ENCODE peak calls at places on chromosomes 13 and 19, in seven cellular contexts. U is uterus, J is prostate gland, E is A549, O is ovary, G is adrenal gland, S is breast epithelium. N is an unnamed sample. For H3K4me1, the result is how much of the 10 kb centered on the place peaks cover.

GRCh38 chr19:13002389-13002898 is 7.2 kb downstream of the NFIX start:
- DNase-seq in U (no peak), J (peak), S (peak), E (no peak), O (no peak), G (no peak), N (no peak)

GRCh38 chr19:18264428-18264827 is 9.8 kb downstream of the IQCN start:
- DNase-seq in U (no peak), O (peak), G (peak), J (no peak), S (no peak), E (no peak), N (no peak)

GRCh38 chr13:84605927-84606326 is 723.7 kb upstream of the SLITRK1 start:
- DNase-seq in E (no peak), U (no peak), G (no peak), S (no peak), O (no peak), J (no peak), N (no peak)

GRCh38 chr19:47124937-47125668 is 5.5 kb upstream of the SAE1 start:
- DNase-seq in O (no peak), J (no peak), E (peak), U (no peak), S (no peak), G (no peak), N (no peak)

GRCh38 chr19:36103842-36104552 is 6.9 kb upstream of the OVOL3 start:
- DNase-seq in O (no peak), E (no peak), U (no peak), J (no peak), G (no peak), S (no peak), N (no peak)

GRCh38 chr13:52414051-52414450 is 8.1 kb upstream of the THSD1 start:
- DNase-seq in E (no peak), J (no peak), O (no peak), U (no peak), G (no peak), S (no peak), N (no peak)

GRCh38 chr19:12695997-12696365 is 450 bp downstream of the FBXW9 start:
- DNase-seq in G (no peak), J (no peak), O (no peak), E (peak), U (no peak), S (no peak), N (no peak)

GRCh38 chr19:18340237-18340989 is at the start of gene PGPEP1:
- DNase-seq in S (no peak), J (peak), E (no peak), O (peak), G (peak), U (peak), N (no peak)

GRCh38 chr13:43411741-43412140 is 375.0 kb downstream of the ENOX1 start:
- DNase-seq in O (peak), E (no peak), J (no peak), G (no peak), S (no peak), U (peak), N (no peak)

GRCh38 chr13:31209819-31210209 is 10.0 kb downstream of the B3GLCT start:
- DNase-seq in E (no peak), S (no peak), O (no peak), J (no peak), G (no peak), U (no peak), N (no peak)

GRCh38 chr19:21483589-21484170 is 21.7 kb upstream of the ZNF429 start:
- DNase-seq in E (no peak), O (peak), G (peak), S (peak), J (no peak), U (peak), N (no peak)

GRCh38 chr13:106159295-106160195 is 375.9 kb downstream of the EFNB2 start:
- DNase-seq in G (no peak), U (no peak), J (no peak), O (no peak), E (no peak), S (no peak), N (no peak)

GRCh38 chr13:41064493-41064892 is 3.2 kb downstream of the WBP4 start:
- DNase-seq in E (no peak), J (no peak), O (no peak), U (no peak), S (no peak), G (no peak), N (no peak)

GRCh38 chr13:49240017-49240416 is 7.7 kb upstream of the CDADC1 start:
- DNase-seq in J (no peak), O (no peak), G (peak), U (no peak), S (no peak), E (no peak), N (no peak)

GRCh38 chr19:17339088-17339741 is 1.9 kb downstream of the GTPBP3 start:
- DNase-seq in S (no peak), O (no peak), U (no peak), J (no peak), E (no peak), G (peak), N (no peak)

GRCh38 chr13:99774644-99775043 is 196.9 kb downstream of the ZIC5 start:
- DNase-seq in G (no peak), E (no peak), S (no peak), O (no peak), U (no peak), J (peak), N (no peak)

GRCh38 chr13:25478186-25478585 is 106.4 kb downstream of the ATP8A2 start:
- DNase-seq in E (no peak), J (no peak), S (no peak), O (no peak), U (no peak), G (no peak), N (no peak)

GRCh38 chr19:10601999-10602329 is 14.9 kb upstream of the AP1M2 start:
- DNase-seq in G (no peak), O (no peak), U (no peak), S (no peak), E (no peak), J (no peak), N (no peak)

GRCh38 chr19:53333071-53333465 is 481 bp upstream of the ZNF845 start:
- DNase-seq in O (peak), G (peak), J (peak), S (peak), U (peak), E (peak), N (no peak)

GRCh38 chr13:51066091-51066831 is 44.8 kb downstream of the C13orf42 start:
- DNase-seq in S (peak), E (no peak), U (no peak), G (peak), J (no peak), O (no peak), N (no peak)

DNA sequence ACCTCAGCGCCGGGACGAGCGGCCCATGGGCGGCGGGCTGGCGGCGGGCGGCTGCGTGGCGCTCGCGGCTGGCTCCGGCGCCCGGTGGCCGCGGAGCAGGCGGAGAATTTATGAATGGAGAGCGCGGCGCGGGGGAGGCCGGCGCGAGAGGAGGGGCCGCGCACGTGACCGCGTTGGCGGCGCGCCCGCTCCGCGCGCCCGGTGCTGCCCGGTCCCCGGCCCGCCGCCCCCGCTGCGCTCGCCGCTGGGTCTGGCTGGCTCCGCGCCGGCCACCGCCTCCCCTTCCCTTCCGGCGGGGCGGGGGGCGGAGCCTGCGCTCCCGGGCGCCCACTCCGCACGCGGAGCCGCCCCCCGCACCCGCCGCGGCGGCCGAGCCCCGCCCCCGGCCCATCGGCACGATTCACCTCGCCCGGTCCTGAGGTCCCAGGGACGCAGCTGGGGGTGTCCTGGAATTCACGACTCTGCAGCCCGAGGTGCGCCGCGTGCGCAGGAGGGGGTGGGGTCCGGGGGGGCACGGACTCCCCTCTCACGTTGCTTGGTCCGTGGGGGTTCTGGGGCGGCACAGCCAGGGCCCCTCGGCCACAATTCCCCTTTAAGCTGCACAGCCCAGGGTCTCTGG is at the start of gene CBARP:
- DNase-seq in G (no peak), O (peak), S (no peak), J (peak), E (no peak), U (peak), N (no peak)
- TF ChIP-seq POLR2A in G (peak), O (no peak), S (no peak), J (no peak), E (no peak), U (no peak), N (no peak)

DNA sequence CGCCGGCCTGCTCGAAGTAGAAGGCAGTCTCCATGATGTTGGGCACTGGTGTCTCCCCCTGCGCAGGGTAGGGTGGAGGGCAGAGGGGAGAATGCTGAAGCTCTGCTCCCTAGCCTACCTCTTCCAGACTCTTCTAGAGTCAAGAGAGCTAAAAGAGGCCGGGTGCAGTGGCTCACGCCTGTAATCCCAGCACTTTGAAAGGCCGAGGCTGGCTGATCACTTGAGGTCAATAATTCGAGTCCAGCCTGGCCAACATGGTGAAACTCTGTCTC is 10.2 kb downstream of the RSPH6A start:
- DNase-seq in O (no peak), E (no peak), U (no peak), S (no peak), G (no peak), J (no peak), N (no peak)
- H3K4me3 ChIP-seq in O (no peak), E (no peak), U (no peak), S (no peak), G (no peak), J (no peak), N (no peak)

GRCh38 chr19:41974652-41975051 is 15.5 kb upstream of the RABAC1 start:
- DNase-seq in S (no peak), J (no peak), O (no peak), U (no peak), E (no peak), G (no peak), N (no peak)
- H3K4me1 ChIP-seq in S (under half), J (under half), O (under half), U (under half), E (under half), G (under half), N (under half)

GRCh38 chr19:4367781-4368127 is 24.4 kb downstream of the MPND start:
- DNase-seq in O (no peak), J (no peak), E (no peak), S (no peak), U (no peak), G (no peak), N (no peak)
- TF ChIP-seq POLR2A in O (no peak), J (no peak), E (no peak), S (no peak), U (no peak), G (no peak), N (no peak)

GRCh38 chr19:3983542-3983914 is 1.7 kb downstream of the EEF2 start:
- DNase-seq in J (no peak), E (no peak), G (no peak), U (no peak), S (peak), O (peak), N (no peak)
- H3K4me3 ChIP-seq in J (peak), E (peak), G (peak), U (peak), S (peak), O (no peak), N (peak)

GRCh38 chr19:56113071-56113632 is 7.9 kb downstream of the ZNF787 start:
- DNase-seq in E (no peak), J (no peak), S (no peak), O (no peak), G (no peak), U (no peak), N (no peak)

GRCh38 chr19:56114051-56114694 is 6.9 kb downstream of the ZNF787 start:
- DNase-seq in J (no peak), O (no peak), U (no peak), E (no peak), S (no peak), G (no peak), N (no peak)

GRCh38 chr19:56116606-56117005 is 4.5 kb downstream of the ZNF787 start:
- DNase-seq in G (no peak), S (no peak), J (no peak), O (no peak), U (no peak), E (no peak), N (no peak)

GRCh38 chr19:56115490-56115889 is 5.6 kb downstream of the ZNF787 start:
- DNase-seq in E (no peak), S (no peak), U (no peak), O (no peak), G (no peak), J (no peak), N (no peak)

DNA sequence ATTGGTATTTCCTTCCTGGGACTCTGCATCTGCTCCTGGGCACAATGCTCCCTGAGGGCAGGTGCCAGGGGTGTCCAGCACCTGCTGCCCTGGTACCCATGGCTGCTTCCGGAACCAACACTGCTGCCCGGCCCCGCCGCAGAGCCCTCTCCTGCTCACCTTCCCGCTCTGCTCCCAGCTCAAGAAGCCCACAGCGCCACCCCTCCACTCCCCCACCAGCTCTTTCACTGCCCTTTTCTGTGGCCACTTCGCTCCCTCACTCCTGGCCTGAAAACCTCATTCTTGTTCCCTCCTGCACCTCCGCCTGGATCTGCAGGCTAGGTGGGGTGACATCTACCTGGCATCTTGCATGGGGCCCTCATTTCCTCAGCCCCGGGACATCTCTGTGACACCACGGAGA is 6.4 kb downstream of the ZNF787 start:
- DNase-seq in O (no peak), E (no peak), U (no peak), S (no peak), J (no peak), G (no peak), N (no peak)
- H3K4me1 ChIP-seq in O (under half), E (under half), U (under half), S (under half), J (under half), G (half or more), N (half or more)

DNA sequence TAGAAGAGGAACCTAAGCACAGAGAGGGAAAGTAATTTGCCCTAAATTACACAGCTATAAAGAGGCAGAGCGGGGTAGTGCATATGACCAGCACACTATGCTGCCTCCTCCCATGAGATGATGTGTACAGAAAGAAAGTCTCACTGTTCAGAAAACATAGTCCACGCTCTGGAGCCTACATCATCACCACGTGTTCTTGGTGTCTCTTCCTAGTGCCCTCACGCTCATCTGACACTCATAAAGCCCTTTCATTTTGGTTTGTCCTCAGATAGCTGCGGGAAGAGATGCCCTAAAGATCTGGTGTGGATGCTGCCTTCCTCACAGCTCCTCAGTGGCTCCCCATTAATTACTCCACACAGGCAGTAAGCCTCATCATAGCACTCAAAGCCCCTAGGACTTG is 27.4 kb upstream of the SIAH3 start:
- DNase-seq in O (no peak), U (no peak), E (no peak), G (no peak), S (no peak), J (no peak), N (no peak)
- TF ChIP-seq POLR2A in O (no peak), U (no peak), E (no peak), G (no peak), S (no peak), J (no peak), N (no peak)

DNA sequence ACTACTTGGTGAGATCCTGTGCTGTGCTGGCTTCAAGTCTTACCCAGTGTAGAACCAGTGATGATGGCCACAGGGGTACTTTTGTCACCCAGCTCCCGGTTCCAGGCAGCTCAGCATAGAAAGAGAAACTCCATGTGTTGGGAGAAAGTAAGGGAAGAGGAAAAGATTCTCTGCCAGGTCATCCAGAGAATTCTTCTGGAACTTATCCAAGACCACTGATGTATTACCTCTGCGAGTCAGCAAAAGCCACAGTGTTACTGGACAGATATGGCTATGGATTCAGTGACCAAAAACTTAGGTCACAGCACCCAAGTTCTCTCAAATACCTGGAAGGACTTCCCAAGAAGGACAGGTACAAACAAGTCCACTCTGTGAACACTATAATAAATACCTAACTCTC is 399.5 kb upstream of the MIR17HG start:
- DNase-seq in J (no peak), G (no peak), O (no peak), E (no peak), U (no peak), S (no peak), N (no peak)
- H3K4me3 ChIP-seq in J (no peak), G (no peak), O (no peak), E (no peak), U (no peak), S (no peak), N (no peak)

GRCh38 chr13:97257800-97258799 is 36.0 kb downstream of the MBNL2 start:
- DNase-seq in E (peak), S (peak), G (peak), J (no peak), U (peak), O (no peak), N (no peak)
- H3K4me1 ChIP-seq in E (half or more), S (under half), G (half or more), J (under half), U (under half), O (under half), N (under half)

DNA sequence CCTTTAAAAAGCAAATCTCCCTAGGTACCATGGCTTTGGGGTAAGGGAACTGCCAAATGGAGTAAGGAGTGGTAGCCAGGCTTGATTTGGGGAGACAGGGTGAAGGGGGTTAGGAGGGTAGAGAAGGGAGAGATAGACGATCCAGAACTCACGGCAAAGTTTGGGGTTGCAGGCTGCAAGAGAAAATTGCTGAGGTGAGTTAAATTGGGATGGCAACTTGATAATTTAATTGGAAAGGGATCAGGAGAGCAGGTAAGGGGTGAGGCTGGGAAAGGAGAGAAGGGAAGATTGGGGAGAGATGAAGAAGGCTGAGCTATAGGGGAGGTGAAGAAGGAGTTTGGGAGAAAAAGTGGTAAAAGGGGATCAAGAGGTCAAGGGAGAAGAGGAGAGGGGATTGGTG is 4.0 kb downstream of the IZUMO2 start:
- DNase-seq in J (no peak), G (no peak), S (no peak), O (no peak), E (no peak), U (no peak), N (no peak)
- TF ChIP-seq POLR2A in J (no peak), G (no peak), S (no peak), O (no peak), E (no peak), U (no peak), N (no peak)

N was measured in esophagus squamous epithelium.